ENCODE peak calls at places on chromosome 4, in five cellular contexts. L is neural progenitor cell, W is mesendoderm, M is MM.1S, D is coronary artery. C is an unnamed sample.
A peak's percentile ranks its signal among the peaks of the same experiment; 100 is the strongest.

GRCh38 chr4:33746979-33747378 is 2497.3 kb downstream of the ARAP2 start:
- DNase-seq in L (no peak), M (peak; percentile 13), D (no peak), W (no peak), C (no peak)

GRCh38 chr4:2817136-2817535 is 24.3 kb downstream of the SH3BP2 start:
- DNase-seq in W (no peak), M (no peak), D (no peak), L (no peak), C (no peak)

GRCh38 chr4:3480528-3481112 is 17.5 kb downstream of the DOK7 start:
- DNase-seq in L (peak; percentile 87), W (peak; percentile 93), D (peak; percentile 87), M (peak; percentile 64), C (no peak)

GRCh38 chr4:174592985-174593335 is 70.7 kb upstream of the HPGD start:
- DNase-seq in M (no peak), D (no peak), L (no peak), W (no peak), C (no peak)

GRCh38 chr4:170025523-170026252 is 507 bp downstream of the MFAP3L start:
- DNase-seq in M (no peak), L (peak; percentile 58), W (peak; percentile 40), D (no peak), C (no peak)

GRCh38 chr4:139794158-139794954 is 128.7 kb downstream of the MGST2 start:
- DNase-seq in W (no peak), D (no peak), L (no peak), M (no peak), C (no peak)

GRCh38 chr4:148288448-148288847 is 153.8 kb downstream of the NR3C2 start:
- DNase-seq in W (no peak), L (no peak), M (no peak), D (no peak), C (no peak)

GRCh38 chr4:10120943-10121567 is 4.5 kb upstream of the WDR1 start:
- DNase-seq in M (no peak), D (no peak), W (no peak), L (no peak), C (no peak)

GRCh38 chr4:90245837-90246236 is 118.6 kb downstream of the CCSER1 start:
- DNase-seq in D (no peak), M (no peak), W (no peak), L (no peak), C (no peak)

GRCh38 chr4:149521611-149522010 is 294.0 kb downstream of the IQCM start:
- DNase-seq in D (no peak), L (peak; percentile 31), W (no peak), M (no peak), C (no peak)

GRCh38 chr4:67151376-67152343 is 393.6 kb downstream of the CENPC start:
- DNase-seq in M (no peak), L (no peak), W (no peak), D (no peak), C (no peak)

GRCh38 chr4:144663852-144664488 is 18.0 kb downstream of the HHIP start:
- DNase-seq in W (no peak), D (no peak), M (no peak), L (peak; percentile 62), C (no peak)

GRCh38 chr4:7206856-7207567 is 14.7 kb downstream of the SORCS2 start:
- DNase-seq in L (peak; percentile 69), M (no peak), D (peak; percentile 86), W (peak; percentile 68), C (no peak)

GRCh38 chr4:108336076-108336475 is 167.3 kb upstream of the LEF1 start:
- DNase-seq in M (no peak), D (no peak), L (no peak), W (no peak), C (no peak)

GRCh38 chr4:100935090-100935489 is 412.2 kb downstream of the PPP3CA start:
- DNase-seq in D (no peak), W (peak; percentile 19), L (no peak), M (peak; percentile 43), C (no peak)

GRCh38 chr4:47337893-47338292 is 125.6 kb downstream of the COMMD8 start:
- DNase-seq in L (no peak), D (no peak), W (no peak), M (no peak), C (no peak)

GRCh38 chr4:16794816-16795445 is 103.5 kb downstream of the LDB2 start:
- DNase-seq in D (no peak), M (peak; percentile 21), L (peak; percentile 77), W (peak; percentile 85), C (no peak)

GRCh38 chr4:8277356-8278008 is 7.9 kb downstream of the HTRA3 start:
- DNase-seq in M (no peak), W (no peak), L (no peak), D (no peak), C (no peak)

GRCh38 chr4:15438939-15439524 is 11.2 kb downstream of the C1QTNF7 start:
- DNase-seq in M (no peak), D (no peak), W (no peak), L (no peak), C (no peak)

GRCh38 chr4:24734511-24734910 is 60.9 kb upstream of the SOD3 start:
- DNase-seq in W (no peak), M (no peak), L (no peak), D (no peak), C (no peak)

GRCh38 chr4:66741081-66741480 is 804.2 kb downstream of the CENPC start:
- DNase-seq in D (no peak), M (no peak), L (no peak), W (no peak), C (no peak)

GRCh38 chr4:151356510-151356909 is 31.1 kb upstream of the SH3D19 start:
- DNase-seq in M (no peak), L (no peak), W (no peak), D (no peak), C (no peak)

DNA sequence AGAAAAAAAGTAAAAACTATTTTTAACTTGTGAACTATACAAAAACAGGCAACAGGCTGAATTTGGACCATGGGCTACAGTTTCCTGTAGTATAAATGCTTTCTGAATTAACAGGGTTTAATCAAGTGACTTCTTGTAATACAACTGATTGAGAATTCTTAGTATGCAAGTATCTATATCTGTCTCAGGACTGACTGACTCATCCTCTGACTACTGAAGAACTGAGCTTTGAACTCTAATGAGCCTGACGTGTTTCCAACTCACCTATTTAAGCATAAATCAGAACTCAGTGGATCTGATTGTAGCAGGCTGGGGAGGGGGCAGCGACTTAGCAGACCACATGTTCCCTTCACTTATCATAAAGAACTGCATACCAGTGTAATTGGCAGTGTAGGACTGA is 7.8 kb downstream of the SPATA4 start:
- DNase-seq in W (no peak), M (no peak), D (no peak), L (no peak), C (no peak)
- H3K27ac ChIP-seq in W (no peak overlapping the region), M (no peak overlapping the region), D (peak overlapping the region; percentile 55), L (no peak overlapping the region), C (no peak overlapping the region)

DNA sequence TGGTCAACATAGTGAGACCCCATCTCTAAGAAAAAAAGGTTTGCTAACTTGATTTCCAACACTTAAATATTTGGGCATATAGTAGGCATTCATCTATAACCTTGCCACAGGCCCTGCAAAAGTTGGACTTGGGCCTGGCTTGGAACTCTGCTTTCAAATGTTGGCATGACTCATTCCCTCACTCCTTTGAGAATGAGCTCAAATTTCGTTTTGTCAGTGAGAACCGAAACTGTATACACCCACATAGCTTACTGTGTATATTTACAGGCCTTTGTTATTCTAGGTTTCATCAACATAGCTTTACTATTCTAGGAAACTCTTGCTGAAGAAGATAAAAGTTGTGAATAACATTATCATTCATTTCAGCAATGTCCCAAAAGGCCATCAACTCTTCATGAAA is 88.7 kb upstream of the ELOVL6 start:
- DNase-seq in M (peak; percentile 83), W (no peak), D (no peak), L (no peak), C (no peak)
- H3K27ac ChIP-seq in M (peak overlapping the region; percentile 58), W (no peak overlapping the region), D (no peak overlapping the region), L (no peak overlapping the region), C (no peak overlapping the region)

DNA sequence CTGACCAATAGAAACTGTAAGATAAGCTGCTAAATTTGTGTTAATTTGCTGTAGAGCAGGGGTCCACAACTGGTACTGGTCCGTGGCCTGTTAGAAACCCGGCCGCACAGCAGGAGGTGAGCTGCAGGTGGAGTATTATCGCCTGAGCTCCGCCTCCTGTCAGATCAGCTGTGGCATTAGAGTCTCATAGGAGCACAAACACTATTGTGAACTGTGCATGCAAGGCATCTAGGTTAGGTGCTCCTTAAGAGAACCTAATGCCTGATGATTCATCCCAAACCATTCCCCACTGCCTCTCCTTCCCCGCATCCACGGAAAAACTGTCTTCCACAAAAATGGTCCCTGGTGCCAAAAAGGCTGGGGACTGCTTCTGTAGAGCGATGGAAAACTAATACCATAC is 19.7 kb downstream of the FBXW7 start:
- DNase-seq in W (peak; percentile 58), L (peak; percentile 44), D (no peak), M (no peak), C (no peak)
- H3K27ac ChIP-seq in W (no peak overlapping the region), L (no peak overlapping the region), D (no peak overlapping the region), M (no peak overlapping the region), C (no peak overlapping the region)

GRCh38 chr4:103244251-103244650 is 46.1 kb upstream of the CENPE start:
- DNase-seq in D (no peak), W (no peak), M (no peak), L (no peak), C (no peak)
- H3K27ac ChIP-seq in D (no peak overlapping the region), W (no peak overlapping the region), M (no peak overlapping the region), L (no peak overlapping the region), C (no peak overlapping the region)

GRCh38 chr4:32318926-32319325 is 1598.8 kb downstream of the PCDH7 start:
- DNase-seq in M (no peak), D (no peak), L (no peak), W (no peak), C (no peak)
- H3K27ac ChIP-seq in M (no peak overlapping the region), D (no peak overlapping the region), L (no peak overlapping the region), W (no peak overlapping the region), C (no peak overlapping the region)

GRCh38 chr4:113435893-113436292 is 325.6 kb downstream of the CAMK2D start:
- DNase-seq in M (no peak), D (no peak), L (no peak), W (peak; percentile 90), C (no peak)
- H3K27ac ChIP-seq in M (no peak overlapping the region), D (peak overlapping the region; percentile 51), L (no peak overlapping the region), W (no peak overlapping the region), C (peak overlapping the region; percentile 73)

GRCh38 chr4:176767183-176767582 is 25.5 kb downstream of the VEGFC start:
- DNase-seq in L (no peak), W (no peak), M (no peak), D (no peak), C (no peak)

GRCh38 chr4:176774852-176775251 is 17.9 kb downstream of the VEGFC start:
- DNase-seq in M (no peak), W (no peak), L (no peak), D (no peak), C (no peak)

GRCh38 chr4:176775326-176775725 is 17.4 kb downstream of the VEGFC start:
- DNase-seq in L (no peak), W (no peak), D (no peak), M (no peak), C (no peak)

DNA sequence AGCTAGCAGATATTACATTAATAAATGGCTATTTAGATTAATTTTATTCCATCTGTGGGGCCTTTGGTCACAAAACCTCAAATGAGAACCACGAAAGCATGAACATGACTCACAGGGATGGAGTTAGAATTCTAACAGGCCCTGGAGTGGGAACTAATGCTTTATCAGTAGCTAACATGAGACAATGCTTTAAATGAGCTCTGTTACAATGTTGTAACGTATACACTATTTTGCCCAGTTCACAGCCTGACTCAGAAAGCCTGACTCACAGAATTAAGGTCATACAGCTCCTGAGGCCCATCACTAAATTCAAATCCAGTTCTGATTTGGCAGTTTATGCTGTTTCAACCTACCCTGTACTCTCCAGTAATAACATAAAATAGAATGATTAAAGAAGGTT is 23.2 kb downstream of the VEGFC start:
- DNase-seq in L (no peak), W (no peak), D (no peak), M (no peak), C (no peak)
- H3K27ac ChIP-seq in L (no peak overlapping the region), W (no peak overlapping the region), D (no peak overlapping the region), M (no peak overlapping the region), C (no peak overlapping the region)